ENCODE peak calls at places on chromosomes 2 and 18, in four cellular contexts. One of them, this sample, is unnamed. For H3K27me3, the result is how much of the 10 kb centered on the place peaks cover.

GRCh38 chr2:119760876-119761275 is 1.2 kb downstream of the PTPN4 start:
- DNase-seq in neural progenitor cell: no peak
- DNase-seq in fibroblast of lung: peak
- DNase-seq in astrocyte: no peak
- DNase-seq in this sample: no peak

GRCh38 chr2:134319581-134320246 is 65.8 kb downstream of the MGAT5 start:
- DNase-seq in neural progenitor cell: no peak
- DNase-seq in fibroblast of lung: no peak
- DNase-seq in astrocyte: no peak
- DNase-seq in this sample: no peak

GRCh38 chr18:35616664-35617423 is 35.3 kb downstream of the GALNT1 start:
- DNase-seq in neural progenitor cell: no peak
- DNase-seq in fibroblast of lung: peak
- DNase-seq in astrocyte: peak
- DNase-seq in this sample: peak

GRCh38 chr2:67790622-67791021 is 272.2 kb downstream of the C1D start:
- DNase-seq in neural progenitor cell: no peak
- DNase-seq in fibroblast of lung: peak
- DNase-seq in astrocyte: peak
- DNase-seq in this sample: peak

GRCh38 chr18:52150050-52150449 is 189.9 kb upstream of the DCC start:
- DNase-seq in neural progenitor cell: no peak
- DNase-seq in fibroblast of lung: no peak
- DNase-seq in astrocyte: no peak
- DNase-seq in this sample: no peak

GRCh38 chr2:196369967-196370366 is 198.6 kb upstream of the STK17B start:
- DNase-seq in neural progenitor cell: no peak
- DNase-seq in fibroblast of lung: no peak
- DNase-seq in astrocyte: no peak
- DNase-seq in this sample: no peak

GRCh38 chr2:55133467-55134315 is 83.4 kb upstream of the RTN4 start:
- DNase-seq in neural progenitor cell: peak
- DNase-seq in fibroblast of lung: peak
- DNase-seq in astrocyte: peak
- DNase-seq in this sample: peak

GRCh38 chr18:9136315-9137141 is at the start of gene ANKRD12:
- DNase-seq in neural progenitor cell: peak
- DNase-seq in fibroblast of lung: peak
- DNase-seq in astrocyte: peak
- DNase-seq in this sample: peak

GRCh38 chr18:57630759-57631660 is 9.4 kb upstream of the NARS1 start:
- DNase-seq in neural progenitor cell: no peak
- DNase-seq in fibroblast of lung: no peak
- DNase-seq in astrocyte: peak
- DNase-seq in this sample: peak

GRCh38 chr18:12048010-12048826 is 45.4 kb upstream of the ANKRD62 start:
- DNase-seq in neural progenitor cell: no peak
- DNase-seq in fibroblast of lung: no peak
- DNase-seq in astrocyte: no peak
- DNase-seq in this sample: peak

GRCh38 chr2:220057922-220058321 is 430.5 kb downstream of the SLC4A3 start:
- DNase-seq in neural progenitor cell: no peak
- DNase-seq in fibroblast of lung: no peak
- DNase-seq in astrocyte: no peak
- DNase-seq in this sample: peak

DNA sequence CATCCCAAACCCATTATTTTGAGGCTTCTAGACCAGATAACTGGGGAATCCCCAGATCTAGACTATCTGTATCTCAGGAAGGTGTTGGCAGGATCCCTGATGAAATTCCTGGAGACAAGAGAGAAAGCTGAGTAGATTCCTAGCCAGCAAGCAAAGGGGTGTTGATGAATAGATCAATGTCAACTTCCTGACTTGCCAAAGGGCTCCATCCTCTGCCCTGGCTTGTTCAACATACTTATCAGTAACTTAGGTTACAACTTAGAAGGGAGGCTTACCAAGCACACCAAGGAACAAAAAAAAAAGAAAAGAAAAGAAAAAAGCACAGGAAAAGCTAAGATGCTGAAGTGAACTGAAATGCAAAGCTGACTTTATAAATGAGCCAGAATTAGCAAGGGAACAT is 53.3 kb downstream of the TNS1 start:
- DNase-seq in neural progenitor cell: no peak
- DNase-seq in fibroblast of lung: no peak
- DNase-seq in astrocyte: no peak
- DNase-seq in this sample: no peak
- H3K4me3 ChIP-seq in neural progenitor cell: no peak
- H3K4me3 ChIP-seq in fibroblast of lung: no peak
- H3K4me3 ChIP-seq in astrocyte: no peak
- H3K4me3 ChIP-seq in this sample: no peak

DNA sequence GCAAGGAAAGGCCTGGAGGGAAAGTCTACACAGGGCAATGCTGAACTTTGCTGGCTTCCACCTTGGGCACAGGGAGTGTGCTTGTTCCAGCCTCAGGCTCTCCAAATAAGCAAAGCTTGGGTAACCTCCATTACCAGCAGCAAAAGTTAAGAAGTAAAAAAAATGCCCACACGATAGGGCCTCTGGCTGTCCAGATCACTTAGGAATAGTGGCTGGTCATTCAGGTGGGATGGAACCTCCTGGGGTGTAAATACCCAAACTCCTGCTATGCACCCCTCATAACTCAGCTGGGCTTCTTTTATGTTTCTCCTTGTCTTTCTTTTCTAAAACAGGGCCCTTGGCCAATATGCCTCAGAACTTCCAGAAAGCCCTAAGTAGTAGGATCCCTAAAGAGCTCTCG is 1.8 kb upstream of the OSR1 start:
- DNase-seq in neural progenitor cell: no peak
- DNase-seq in fibroblast of lung: no peak
- DNase-seq in astrocyte: no peak
- DNase-seq in this sample: no peak
- H3K27me3 ChIP-seq in neural progenitor cell: half or more
- H3K27me3 ChIP-seq in fibroblast of lung: under half
- H3K27me3 ChIP-seq in astrocyte: half or more
- H3K27me3 ChIP-seq in this sample: half or more

DNA sequence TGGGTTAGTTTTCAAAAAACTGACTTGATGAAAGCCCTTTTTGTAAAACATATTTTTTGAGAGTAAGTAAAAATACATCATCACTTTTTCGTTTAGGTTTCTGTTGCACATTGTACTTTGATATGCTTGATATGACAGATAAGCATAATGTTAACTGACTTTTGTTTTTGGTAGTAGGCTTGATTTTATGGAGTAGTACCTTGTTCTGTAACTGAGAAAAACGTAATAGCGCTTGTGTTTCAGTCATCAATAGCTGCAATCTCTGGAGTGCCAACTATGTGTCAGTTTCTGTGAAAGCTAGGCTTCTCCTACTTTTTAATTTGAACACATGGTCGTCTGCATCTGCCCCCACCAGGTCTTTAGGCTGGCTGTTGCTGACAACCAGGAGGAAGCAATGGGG is 1.3 kb downstream of the LCLAT1 start:
- DNase-seq in neural progenitor cell: no peak
- DNase-seq in fibroblast of lung: no peak
- DNase-seq in astrocyte: no peak
- DNase-seq in this sample: no peak
- H3K4me3 ChIP-seq in neural progenitor cell: peak
- H3K4me3 ChIP-seq in fibroblast of lung: peak
- H3K4me3 ChIP-seq in astrocyte: peak
- H3K4me3 ChIP-seq in this sample: no peak

GRCh38 chr2:202023904-202024266 is 9.8 kb upstream of the FZD7 start:
- DNase-seq in neural progenitor cell: no peak
- DNase-seq in fibroblast of lung: no peak
- DNase-seq in astrocyte: no peak
- DNase-seq in this sample: no peak
- H3K27me3 ChIP-seq in neural progenitor cell: under half
- H3K27me3 ChIP-seq in fibroblast of lung: under half
- H3K27me3 ChIP-seq in astrocyte: under half
- H3K27me3 ChIP-seq in this sample: under half

GRCh38 chr2:127661072-127661618 is 14.2 kb downstream of the LIMS2 start:
- DNase-seq in neural progenitor cell: no peak
- DNase-seq in fibroblast of lung: no peak
- DNase-seq in astrocyte: peak
- DNase-seq in this sample: no peak

GRCh38 chr2:127663566-127664064 is 11.7 kb downstream of the LIMS2 start:
- DNase-seq in neural progenitor cell: no peak
- DNase-seq in fibroblast of lung: no peak
- DNase-seq in astrocyte: no peak
- DNase-seq in this sample: no peak

GRCh38 chr2:127662937-127663565 is 12.3 kb downstream of the LIMS2 start:
- DNase-seq in neural progenitor cell: no peak
- DNase-seq in fibroblast of lung: no peak
- DNase-seq in astrocyte: no peak
- DNase-seq in this sample: no peak

GRCh38 chr2:127660291-127660578 is 14.3 kb downstream of the GPR17 start:
- DNase-seq in neural progenitor cell: no peak
- DNase-seq in fibroblast of lung: no peak
- DNase-seq in astrocyte: no peak
- DNase-seq in this sample: no peak

DNA sequence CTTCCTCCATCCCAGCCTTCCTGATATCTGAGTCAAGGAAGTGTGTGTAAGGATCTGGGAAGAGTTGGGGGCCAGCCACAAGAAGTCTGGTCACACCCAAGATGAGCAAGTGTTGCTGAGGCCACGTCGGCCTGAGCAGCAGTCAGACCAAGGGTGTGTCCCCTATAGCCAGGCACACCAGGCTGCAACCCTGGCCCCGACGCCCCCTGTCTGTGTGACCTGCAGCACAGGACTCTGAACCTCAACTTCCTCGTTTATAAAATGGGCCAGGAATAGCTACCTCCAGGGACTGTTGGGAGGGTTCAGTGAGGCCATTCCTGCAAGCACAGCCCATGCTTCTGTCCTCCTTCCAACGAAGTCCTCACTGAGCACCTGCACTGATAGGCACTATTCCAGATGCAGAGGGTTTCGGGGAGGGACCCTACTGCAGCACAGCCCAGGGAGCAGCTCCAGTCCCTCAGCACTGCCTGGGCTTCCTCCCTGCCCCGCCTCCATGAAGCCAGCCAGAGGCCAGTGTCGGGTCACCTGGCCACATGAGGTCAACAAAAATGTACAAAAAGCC is 13.3 kb downstream of the LIMS2 start:
- DNase-seq in neural progenitor cell: no peak
- DNase-seq in fibroblast of lung: peak
- DNase-seq in astrocyte: no peak
- DNase-seq in this sample: no peak
- H3K4me3 ChIP-seq in neural progenitor cell: no peak
- H3K4me3 ChIP-seq in fibroblast of lung: no peak
- H3K4me3 ChIP-seq in astrocyte: no peak
- H3K4me3 ChIP-seq in this sample: no peak